ENCODE peak calls at places on chromosomes 6 and 20, in eight cellular contexts. Q is stomach, T is HepG2, I is transverse colon, A is GM23338, W is HCT116, C is GM12891, M is endothelial cell of umbilical vein. X is an unnamed sample.

GRCh38 chr6:74657033-74657432 is 548.8 kb downstream of the COL12A1 start:
- DNase-seq in W (no peak), M (no peak), T (no peak), I (no peak), Q (no peak), A (no peak), C (no peak), X (no peak)

GRCh38 chr6:81938014-81938761 is 185.7 kb upstream of the TENT5A start:
- DNase-seq in T (peak), W (peak), C (no peak), M (peak), Q (no peak), A (no peak), I (no peak), X (no peak)

GRCh38 chr6:70380259-70380658 is 33.0 kb upstream of the FAM135A start:
- DNase-seq in T (no peak), M (no peak), W (no peak), Q (no peak), I (no peak), A (no peak), C (no peak), X (no peak)

GRCh38 chr6:31676904-31677303 is 4.0 kb downstream of the LY6G5C start:
- DNase-seq in W (no peak), M (no peak), T (no peak), A (no peak), Q (no peak), I (no peak), C (no peak), X (no peak)

GRCh38 chr6:108561742-108562502 is 1.2 kb downstream of the FOXO3 start:
- DNase-seq in M (peak), A (peak), I (peak), T (peak), C (no peak), Q (no peak), W (no peak), X (peak)

GRCh38 chr20:24406761-24407550 is 62.5 kb upstream of the SYNDIG1 start:
- DNase-seq in Q (no peak), W (no peak), M (no peak), C (no peak), T (no peak), A (no peak), I (no peak), X (no peak)

GRCh38 chr6:31075528-31075927 is 36.8 kb downstream of the C6orf15 start:
- DNase-seq in A (no peak), C (no peak), Q (no peak), I (no peak), M (no peak), W (no peak), T (no peak), X (no peak)

GRCh38 chr20:63533871-63534393 is 3.2 kb downstream of the PTK6 start:
- DNase-seq in T (no peak), Q (peak), M (no peak), A (no peak), I (peak), W (no peak), C (no peak), X (peak)

GRCh38 chr6:119445666-119446622 is 96.4 kb upstream of the MAN1A1 start:
- DNase-seq in Q (no peak), A (peak), I (no peak), M (no peak), T (no peak), W (no peak), C (no peak), X (no peak)

GRCh38 chr20:54234991-54235390 is 27.1 kb downstream of the PFDN4 start:
- DNase-seq in W (no peak), A (no peak), Q (no peak), C (no peak), M (no peak), T (no peak), I (no peak), X (no peak)

GRCh38 chr6:92364948-92365386 is 1054.4 kb downstream of the EPHA7 start:
- DNase-seq in M (no peak), Q (no peak), A (peak), W (no peak), C (no peak), T (peak), I (no peak), X (no peak)

GRCh38 chr6:4936681-4937041 is 67.2 kb downstream of the RPP40 start:
- DNase-seq in T (peak), M (peak), W (no peak), C (peak), I (no peak), Q (no peak), A (peak), X (peak)

GRCh38 chr6:17705778-17706579 is 746 bp downstream of the NUP153 start:
- DNase-seq in C (peak), T (peak), I (peak), A (peak), W (no peak), Q (peak), M (peak), X (peak)

GRCh38 chr20:45041464-45042337 is 59.2 kb downstream of the KCNS1 start:
- DNase-seq in A (peak), I (peak), M (peak), C (no peak), W (peak), Q (no peak), T (no peak), X (no peak)

GRCh38 chr6:117352466-117353081 is 73.2 kb downstream of the ROS1 start:
- DNase-seq in C (no peak), Q (no peak), I (no peak), T (peak), A (peak), M (peak), W (peak), X (no peak)

GRCh38 chr6:125812394-125813231 is 21.9 kb downstream of the NCOA7 start:
- DNase-seq in I (no peak), Q (no peak), A (no peak), C (no peak), T (no peak), W (no peak), M (peak), X (no peak)

GRCh38 chr20:33075281-33075680 is 4.2 kb upstream of the BPIFB4 start:
- DNase-seq in W (no peak), I (no peak), C (no peak), T (no peak), M (no peak), A (no peak), Q (no peak), X (no peak)

GRCh38 chr20:31721408-31722332 is 998 bp downstream of the BCL2L1 start:
- DNase-seq in T (no peak), A (peak), M (peak), I (peak), Q (peak), C (no peak), W (no peak), X (no peak)

GRCh38 chr6:155050311-155050710 is 55.2 kb downstream of the TIAM2 start:
- DNase-seq in M (no peak), Q (no peak), A (no peak), T (no peak), C (peak), W (no peak), I (no peak), X (no peak)

GRCh38 chr6:97361286-97361685 is 78.3 kb upstream of the MMS22L start:
- DNase-seq in I (no peak), W (no peak), A (no peak), M (peak), C (no peak), T (peak), Q (no peak), X (no peak)

GRCh38 chr6:131937703-131938631 is 13.2 kb downstream of the CCN2 start:
- DNase-seq in A (no peak), W (no peak), C (no peak), M (peak), T (peak), Q (no peak), I (no peak), X (no peak)

GRCh38 chr6:14716499-14717146 is 529.2 kb upstream of the JARID2 start:
- DNase-seq in T (no peak), Q (no peak), A (no peak), M (no peak), I (no peak), C (no peak), W (no peak), X (no peak)

GRCh38 chr20:507933-508332 is 35.7 kb downstream of the CSNK2A1 start:
- DNase-seq in I (no peak), T (no peak), M (no peak), A (no peak), W (no peak), C (no peak), Q (no peak), X (no peak)

GRCh38 chr20:63005862-63006564 is 751 bp downstream of the BHLHE23 start:
- DNase-seq in M (no peak), A (peak), W (no peak), Q (no peak), T (no peak), I (no peak), C (no peak), X (no peak)

GRCh38 chr20:19932170-19932667 is 84.9 kb upstream of the NAA20 start:
- DNase-seq in Q (no peak), T (no peak), W (no peak), M (peak), C (no peak), A (no peak), I (no peak), X (peak)

GRCh38 chr6:33663727-33664449 is 42.8 kb downstream of the ITPR3 start:
- DNase-seq in I (no peak), M (no peak), Q (no peak), W (no peak), T (no peak), A (no peak), C (no peak), X (no peak)

GRCh38 chr6:128519931-128520435 is 416 bp downstream of the PTPRK start:
- DNase-seq in T (no peak), C (no peak), M (no peak), I (peak), W (no peak), Q (peak), A (peak), X (peak)

GRCh38 chr6:20572940-20573339 is 38.7 kb downstream of the CDKAL1 start:
- DNase-seq in I (no peak), T (peak), A (no peak), C (no peak), W (no peak), Q (no peak), M (peak), X (no peak)

GRCh38 chr6:18550119-18550518 is 163.0 kb downstream of the RNF144B start:
- DNase-seq in M (no peak), C (no peak), W (no peak), T (no peak), Q (no peak), I (no peak), A (no peak), X (no peak)

GRCh38 chr6:76465410-76465809 is 392.9 kb upstream of the IMPG1 start:
- DNase-seq in T (no peak), M (no peak), I (no peak), C (no peak), Q (no peak), W (no peak), A (no peak), X (no peak)

GRCh38 chr6:47701374-47701773 is 3.0 kb downstream of the ADGRF4 start:
- DNase-seq in T (no peak), M (no peak), C (no peak), Q (no peak), I (no peak), W (no peak), A (no peak), X (no peak)

GRCh38 chr6:1611322-1611571 is 1.5 kb downstream of the FOXC1 start:
- DNase-seq in T (no peak), I (no peak), A (peak), C (no peak), Q (no peak), W (no peak), M (peak), X (peak)

GRCh38 chr6:68633654-68634502 is 1.2 kb upstream of the ADGRB3 start:
- DNase-seq in C (no peak), M (no peak), A (no peak), W (no peak), T (no peak), Q (no peak), I (no peak), X (peak)

GRCh38 chr6:66429220-66429619 is 722.2 kb upstream of the EYS start:
- DNase-seq in W (no peak), A (no peak), M (no peak), C (no peak), I (no peak), Q (no peak), T (no peak), X (peak)
- TF ChIP-seq POLR2AphosphoS5 in W (no peak), A (no peak), M (no peak), C (no peak), I (no peak), Q (no peak), T (no peak), X (no peak)

GRCh38 chr6:36677753-36678487 is 594 bp upstream of the CDKN1A start:
- DNase-seq in C (no peak), Q (no peak), W (no peak), T (peak), A (no peak), M (peak), I (no peak), X (no peak)

GRCh38 chr6:36677059-36677749 is 1.3 kb upstream of the CDKN1A start:
- DNase-seq in T (peak), Q (no peak), A (no peak), C (no peak), I (no peak), W (no peak), M (peak), X (peak)

GRCh38 chr6:36676142-36677058 is 2.1 kb upstream of the CDKN1A start:
- DNase-seq in Q (no peak), W (no peak), I (no peak), C (no peak), A (no peak), M (peak), T (peak), X (peak)

GRCh38 chr6:36679043-36679821 is 718 bp downstream of the CDKN1A start:
- DNase-seq in Q (peak), I (peak), A (peak), T (peak), C (no peak), M (peak), W (no peak), X (peak)

GRCh38 chr6:36678488-36679042 is at the start of gene CDKN1A:
- DNase-seq in T (peak), Q (peak), C (peak), W (peak), M (peak), A (peak), I (peak), X (peak)
- TF ChIP-seq POLR2AphosphoS5 in T (peak), Q (peak), C (peak), W (peak), M (peak), A (peak), I (peak), X (peak)

DNA sequence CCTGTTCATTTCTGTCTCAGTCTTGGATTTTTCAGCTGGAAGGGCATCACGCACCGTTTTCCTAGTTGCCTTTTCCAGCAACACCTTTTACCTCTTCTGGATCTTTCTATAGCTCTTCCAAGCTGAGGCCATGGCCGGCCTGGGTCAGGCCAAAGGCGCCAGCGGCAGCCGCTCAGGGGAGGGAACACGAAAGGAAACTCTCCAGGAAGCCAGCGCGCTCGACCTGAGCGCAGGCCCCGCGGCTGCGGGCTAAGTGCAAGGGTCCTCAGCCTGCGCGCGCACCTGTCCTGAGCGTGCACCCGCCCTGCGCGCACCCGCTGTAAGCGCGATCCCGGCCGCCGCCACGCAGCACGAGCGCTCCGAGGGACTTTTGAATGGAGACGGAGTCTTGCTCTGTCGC is 43.8 kb upstream of the TMEM181 start:
- DNase-seq in C (no peak), W (no peak), Q (no peak), T (no peak), M (peak), I (no peak), A (peak), X (no peak)
- TF ChIP-seq POLR2AphosphoS5 in C (no peak), W (no peak), Q (no peak), T (no peak), M (no peak), I (no peak), A (no peak), X (no peak)

DNA sequence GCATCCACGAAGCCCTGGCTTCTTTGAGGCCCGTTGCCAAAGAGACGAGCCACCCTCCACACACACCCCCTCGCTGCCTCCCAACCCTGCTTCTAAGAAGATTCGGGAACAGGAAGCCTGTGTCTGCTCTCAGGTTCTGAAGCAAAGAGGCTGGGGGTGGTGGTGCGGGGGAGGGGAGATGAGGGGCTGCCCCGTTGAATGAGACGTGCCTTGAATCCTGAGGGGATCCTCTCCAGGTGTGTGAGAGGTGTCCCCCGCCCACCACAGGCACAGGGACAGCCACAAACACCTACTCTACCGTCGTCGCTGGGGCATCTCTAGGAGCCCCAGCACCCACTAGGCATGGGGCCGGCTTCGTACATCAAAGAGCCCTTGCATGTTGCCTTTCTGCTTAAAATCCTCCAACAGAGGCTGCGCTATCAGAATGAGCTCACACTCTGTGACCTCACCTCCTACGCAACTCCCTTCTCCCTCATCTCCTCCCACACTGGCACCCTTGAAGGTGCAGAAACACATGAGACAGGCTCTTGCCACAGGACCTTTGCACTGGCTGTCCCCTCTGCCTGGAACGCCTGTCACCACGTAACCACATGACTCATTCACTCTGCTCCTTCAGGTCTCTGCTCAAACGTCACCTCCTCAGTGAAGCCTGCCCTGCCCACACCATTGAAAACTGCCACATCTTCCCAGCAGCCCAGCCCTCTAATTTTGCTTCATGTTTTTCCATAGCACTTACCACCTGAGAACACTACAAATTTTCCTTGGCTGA is 58.5 kb downstream of the PREX1 start:
- DNase-seq in A (peak), T (no peak), I (no peak), W (no peak), C (no peak), M (no peak), Q (peak), X (no peak)
- TF ChIP-seq POLR2AphosphoS5 in A (no peak), T (no peak), I (no peak), W (no peak), C (no peak), M (no peak), Q (no peak), X (no peak)

DNA sequence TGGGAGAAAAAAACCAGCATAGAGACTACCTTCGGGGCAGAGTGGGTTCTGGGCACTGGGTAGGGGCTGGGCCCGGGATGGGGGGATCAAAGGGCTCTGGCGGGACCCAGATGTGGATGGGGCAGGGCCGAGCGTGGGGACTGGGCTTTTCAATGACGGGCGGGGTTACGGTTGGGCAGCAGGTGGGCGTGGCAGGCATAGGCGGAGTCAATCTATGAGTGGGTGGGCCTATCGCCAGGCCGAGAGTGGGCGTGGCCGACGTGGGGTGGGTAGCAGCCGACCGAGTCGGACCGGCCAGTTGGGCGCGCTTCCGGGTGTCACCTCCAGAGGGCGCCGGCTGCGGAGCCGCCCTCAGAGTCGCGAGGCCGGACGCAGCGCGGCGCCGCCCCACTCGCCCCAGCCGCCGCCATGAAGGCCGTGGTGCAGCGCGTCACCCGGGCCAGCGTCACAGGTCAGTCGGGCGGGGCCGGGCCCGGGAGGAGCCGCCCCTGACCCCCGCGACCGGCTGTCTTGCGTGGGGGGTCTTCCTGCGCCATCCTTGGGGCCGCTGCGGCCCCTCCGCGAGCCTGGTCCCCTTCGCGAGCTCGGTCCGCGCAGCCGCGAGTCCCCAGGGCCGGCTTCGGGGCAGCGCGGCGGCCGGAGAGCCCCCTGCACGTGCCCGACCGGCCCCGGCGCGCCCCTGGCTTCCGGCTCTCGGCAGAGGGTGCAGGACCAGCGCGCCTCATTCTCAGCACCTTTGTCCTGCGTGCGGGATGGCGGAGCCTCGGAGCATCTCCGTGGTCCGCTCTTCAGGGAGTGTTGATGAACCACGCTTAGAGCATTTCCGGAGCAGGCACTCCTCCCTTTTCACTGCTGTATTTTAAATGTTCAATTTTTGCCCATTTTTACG is at the start of gene DTD1:
- DNase-seq in W (peak), Q (peak), A (peak), T (peak), M (peak), C (peak), I (peak), X (peak)
- TF ChIP-seq POLR2AphosphoS5 in W (peak), Q (no peak), A (peak), T (peak), M (peak), C (peak), I (no peak), X (peak)

DNA sequence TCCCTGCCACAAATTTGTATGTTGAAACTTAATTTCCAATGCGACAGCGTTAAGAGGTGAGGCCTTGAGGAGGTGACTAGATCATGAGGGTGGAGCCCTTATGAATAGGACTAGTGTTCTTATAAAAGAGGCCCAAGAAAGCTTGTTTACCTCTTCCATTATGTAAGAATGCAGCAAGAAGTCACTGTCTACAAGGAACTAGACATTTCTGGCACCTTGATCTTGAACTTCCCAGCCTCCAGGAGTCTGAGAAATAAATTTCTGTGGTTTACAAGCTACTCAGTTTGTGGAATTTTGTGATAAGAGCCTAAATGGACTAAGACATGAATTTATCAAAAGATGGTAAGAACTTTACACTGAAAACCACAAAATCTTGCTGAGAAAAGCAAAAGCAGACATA is 173.6 kb upstream of the SGK1 start:
- DNase-seq in C (no peak), Q (no peak), A (no peak), W (no peak), T (no peak), I (no peak), M (no peak), X (no peak)
- TF ChIP-seq POLR2AphosphoS5 in C (no peak), Q (no peak), A (no peak), W (no peak), T (no peak), I (no peak), M (no peak), X (no peak)

X was measured in SK-N-SH.